ENCODE peak calls at places on chromosomes 12 and 14, in nine cellular contexts. One of them, this sample, is unnamed.

GRCh38 chr12:102067574-102068258 is 5.9 kb upstream of the WASHC3 start:
- DNase-seq in AG08396: no peak
- DNase-seq in EL: peak
- DNase-seq in stimulated activated CD4-positive, alpha-beta T cell treated with anti-CD3 and anti-CD28 coated beads, Interleukin-2, amount 100 ng/mL, for 48 hours: no peak
- DNase-seq in aorta: no peak
- DNase-seq in NAMALWA: no peak
- DNase-seq in heart right ventricle: no peak
- DNase-seq in CD8-positive, alpha-beta T cell: no peak
- DNase-seq in GF-D8: no peak
- DNase-seq in this sample: no peak

GRCh38 chr12:122788387-122788786 is 14.0 kb downstream of the CCDC62 start:
- DNase-seq in AG08396: no peak
- DNase-seq in EL: peak
- DNase-seq in stimulated activated CD4-positive, alpha-beta T cell treated with anti-CD3 and anti-CD28 coated beads, Interleukin-2, amount 100 ng/mL, for 48 hours: no peak
- DNase-seq in aorta: no peak
- DNase-seq in NAMALWA: no peak
- DNase-seq in heart right ventricle: no peak
- DNase-seq in CD8-positive, alpha-beta T cell: no peak
- DNase-seq in GF-D8: no peak
- DNase-seq in this sample: no peak

GRCh38 chr12:100953677-100954076 is 159.1 kb downstream of the ANO4 start:
- DNase-seq in AG08396: no peak
- DNase-seq in EL: no peak
- DNase-seq in stimulated activated CD4-positive, alpha-beta T cell treated with anti-CD3 and anti-CD28 coated beads, Interleukin-2, amount 100 ng/mL, for 48 hours: no peak
- DNase-seq in aorta: no peak
- DNase-seq in NAMALWA: no peak
- DNase-seq in heart right ventricle: no peak
- DNase-seq in CD8-positive, alpha-beta T cell: no peak
- DNase-seq in GF-D8: no peak
- DNase-seq in this sample: no peak

GRCh38 chr14:101767618-101768362 is 6.3 kb downstream of the PPP2R5C start:
- DNase-seq in AG08396: no peak
- DNase-seq in EL: no peak
- DNase-seq in stimulated activated CD4-positive, alpha-beta T cell treated with anti-CD3 and anti-CD28 coated beads, Interleukin-2, amount 100 ng/mL, for 48 hours: no peak
- DNase-seq in aorta: peak
- DNase-seq in NAMALWA: no peak
- DNase-seq in heart right ventricle: no peak
- DNase-seq in CD8-positive, alpha-beta T cell: no peak
- DNase-seq in GF-D8: no peak
- DNase-seq in this sample: no peak

GRCh38 chr12:132525833-132526455 is 36.0 kb downstream of the FBRSL1 start:
- DNase-seq in AG08396: no peak
- DNase-seq in EL: no peak
- DNase-seq in stimulated activated CD4-positive, alpha-beta T cell treated with anti-CD3 and anti-CD28 coated beads, Interleukin-2, amount 100 ng/mL, for 48 hours: no peak
- DNase-seq in aorta: no peak
- DNase-seq in NAMALWA: no peak
- DNase-seq in heart right ventricle: no peak
- DNase-seq in CD8-positive, alpha-beta T cell: no peak
- DNase-seq in GF-D8: no peak
- DNase-seq in this sample: no peak

GRCh38 chr12:2152134-2152533 is 99.3 kb downstream of the CACNA1C start:
- DNase-seq in AG08396: no peak
- DNase-seq in EL: no peak
- DNase-seq in stimulated activated CD4-positive, alpha-beta T cell treated with anti-CD3 and anti-CD28 coated beads, Interleukin-2, amount 100 ng/mL, for 48 hours: no peak
- DNase-seq in aorta: no peak
- DNase-seq in NAMALWA: no peak
- DNase-seq in heart right ventricle: no peak
- DNase-seq in CD8-positive, alpha-beta T cell: no peak
- DNase-seq in GF-D8: no peak
- DNase-seq in this sample: peak

GRCh38 chr12:82437744-82438143 is 79.4 kb downstream of the METTL25 start:
- DNase-seq in AG08396: no peak
- DNase-seq in EL: no peak
- DNase-seq in stimulated activated CD4-positive, alpha-beta T cell treated with anti-CD3 and anti-CD28 coated beads, Interleukin-2, amount 100 ng/mL, for 48 hours: no peak
- DNase-seq in aorta: no peak
- DNase-seq in NAMALWA: no peak
- DNase-seq in heart right ventricle: no peak
- DNase-seq in CD8-positive, alpha-beta T cell: no peak
- DNase-seq in GF-D8: no peak
- DNase-seq in this sample: no peak

GRCh38 chr12:113591480-113591971 is 119.9 kb upstream of the LHX5 start:
- DNase-seq in AG08396: no peak
- DNase-seq in EL: no peak
- DNase-seq in stimulated activated CD4-positive, alpha-beta T cell treated with anti-CD3 and anti-CD28 coated beads, Interleukin-2, amount 100 ng/mL, for 48 hours: no peak
- DNase-seq in aorta: no peak
- DNase-seq in NAMALWA: no peak
- DNase-seq in heart right ventricle: no peak
- DNase-seq in CD8-positive, alpha-beta T cell: no peak
- DNase-seq in GF-D8: no peak
- DNase-seq in this sample: peak

GRCh38 chr14:23361320-23361719 is 3.7 kb downstream of the EFS start:
- DNase-seq in AG08396: peak
- DNase-seq in EL: no peak
- DNase-seq in stimulated activated CD4-positive, alpha-beta T cell treated with anti-CD3 and anti-CD28 coated beads, Interleukin-2, amount 100 ng/mL, for 48 hours: no peak
- DNase-seq in aorta: no peak
- DNase-seq in NAMALWA: no peak
- DNase-seq in heart right ventricle: no peak
- DNase-seq in CD8-positive, alpha-beta T cell: no peak
- DNase-seq in GF-D8: no peak
- DNase-seq in this sample: peak